ENCODE peak calls at places on chromosome 19, in seven cellular contexts. Q, G, J, W, F, Y and E are unnamed samples.

GRCh38 chr19:4933528-4933927 is 24.2 kb downstream of the UHRF1 start:
- DNase-seq in Q (no peak), G (no peak), J (no peak), W (no peak), F (no peak), Y (no peak), E (peak; percentile 37)

GRCh38 chr19:12194827-12195500 is 32.1 kb downstream of the ZNF136 start:
- DNase-seq in Q (no peak), G (no peak), J (no peak), W (no peak), F (peak; percentile 72), Y (peak; percentile 6), E (peak; percentile 58)

GRCh38 chr19:5762608-5763217 is 21.8 kb downstream of the PRR22 start:
- DNase-seq in Q (no peak), G (no peak), J (no peak), W (no peak), F (no peak), Y (no peak), E (no peak)

GRCh38 chr19:55479045-55479444 is 2.6 kb downstream of the ZNF628 start:
- DNase-seq in Q (no peak), G (no peak), J (peak; percentile 27), W (no peak), F (no peak), Y (no peak), E (no peak)

GRCh38 chr19:13094285-13094595 is 8.4 kb downstream of the LYL1 start:
- DNase-seq in Q (no peak), G (no peak), J (no peak), W (no peak), F (no peak), Y (no peak), E (no peak)

GRCh38 chr19:47381653-47382279 is 32.7 kb downstream of the DHX34 start:
- DNase-seq in Q (peak; percentile 60), G (no peak), J (no peak), W (no peak), F (no peak), Y (no peak), E (no peak)

GRCh38 chr19:27894906-27895754 is 1317.8 kb downstream of the UQCRFS1 start:
- DNase-seq in Q (no peak), G (no peak), J (no peak), W (no peak), F (no peak), Y (no peak), E (no peak)

GRCh38 chr19:6519289-6519688 is 11.5 kb upstream of the TNFSF9 start:
- DNase-seq in Q (no peak), G (no peak), J (no peak), W (no peak), F (peak; percentile 92), Y (peak; percentile 44), E (peak; percentile 71)

GRCh38 chr19:56316728-56317127 is 2.1 kb upstream of the ZSCAN5A start:
- DNase-seq in Q (no peak), G (no peak), J (no peak), W (no peak), F (no peak), Y (no peak), E (no peak)

GRCh38 chr19:34298891-34299510 is 44.6 kb downstream of the GARRE1 start:
- DNase-seq in Q (no peak), G (no peak), J (no peak), W (no peak), F (no peak), Y (no peak), E (no peak)

GRCh38 chr19:46898731-46899130 is 37.9 kb downstream of the ARHGAP35 start:
- DNase-seq in Q (no peak), G (no peak), J (no peak), W (no peak), F (peak; percentile 51), Y (no peak), E (peak; percentile 91)

GRCh38 chr19:41646589-41647204 is 19.8 kb upstream of the CEACAM4 start:
- DNase-seq in Q (peak; percentile 33), G (no peak), J (peak; percentile 60), W (no peak), F (peak; percentile 41), Y (no peak), E (no peak)

GRCh38 chr19:52640916-52641315 is 2.8 kb upstream of the ZNF83 start:
- DNase-seq in Q (no peak), G (peak; percentile 82), J (peak; percentile 72), W (peak; percentile 31), F (peak; percentile 71), Y (peak; percentile 6), E (no peak)

GRCh38 chr19:24054044-24054935 is 32.7 kb upstream of the ZNF254 start:
- DNase-seq in Q (no peak), G (no peak), J (no peak), W (no peak), F (peak; percentile 94), Y (no peak), E (peak; percentile 88)

GRCh38 chr19:1394252-1395193 is 6.8 kb downstream of the GAMT start:
- DNase-seq in Q (no peak), G (peak; percentile 40), J (peak; percentile 59), W (no peak), F (no peak), Y (no peak), E (no peak)

GRCh38 chr19:35657904-35658700 is 8.2 kb upstream of the UPK1A start:
- DNase-seq in Q (no peak), G (no peak), J (peak; percentile 19), W (no peak), F (peak; percentile 15), Y (no peak), E (no peak)

GRCh38 chr19:32203161-32203560 is 142.2 kb upstream of the ZNF507 start:
- DNase-seq in Q (no peak), G (no peak), J (no peak), W (no peak), F (no peak), Y (no peak), E (no peak)

GRCh38 chr19:3284759-3285646 is 60.5 kb downstream of the CELF5 start:
- DNase-seq in Q (peak; percentile 73), G (peak; percentile 99), J (peak; percentile 89), W (peak; percentile 97), F (peak; percentile 64), Y (peak; percentile 22), E (peak; percentile 1)

GRCh38 chr19:9308091-9308490 is 1.5 kb downstream of the ZNF699 start:
- DNase-seq in Q (no peak), G (no peak), J (no peak), W (no peak), F (peak; percentile 11), Y (no peak), E (peak; percentile 11)

GRCh38 chr19:17406039-17406886 is 833 bp upstream of the BST2 start:
- DNase-seq in Q (no peak), G (peak; percentile 49), J (peak; percentile 48), W (no peak), F (no peak), Y (peak; percentile 41), E (peak; percentile 59)

GRCh38 chr19:17125052-17125727 is 49.6 kb downstream of the MYO9B start:
- DNase-seq in Q (peak; percentile 65), G (no peak), J (no peak), W (no peak), F (peak; percentile 17), Y (no peak), E (peak; percentile 37)

GRCh38 chr19:49954092-49954825 is 6.7 kb downstream of the SIGLEC11 start:
- DNase-seq in Q (no peak), G (no peak), J (no peak), W (no peak), F (peak; percentile 27), Y (no peak), E (no peak)

GRCh38 chr19:41853344-41853743 is 6.7 kb upstream of the RPS19 start:
- DNase-seq in Q (no peak), G (no peak), J (no peak), W (no peak), F (no peak), Y (no peak), E (no peak)

GRCh38 chr19:13381827-13382632 is 124.2 kb downstream of the CACNA1A start:
- DNase-seq in Q (no peak), G (no peak), J (peak; percentile 50), W (no peak), F (no peak), Y (no peak), E (no peak)

GRCh38 chr19:58563034-58563573 is 4.7 kb upstream of the UBE2M start:
- DNase-seq in Q (peak; percentile 40), G (peak; percentile 51), J (no peak), W (no peak), F (peak; percentile 33), Y (no peak), E (no peak)

DNA sequence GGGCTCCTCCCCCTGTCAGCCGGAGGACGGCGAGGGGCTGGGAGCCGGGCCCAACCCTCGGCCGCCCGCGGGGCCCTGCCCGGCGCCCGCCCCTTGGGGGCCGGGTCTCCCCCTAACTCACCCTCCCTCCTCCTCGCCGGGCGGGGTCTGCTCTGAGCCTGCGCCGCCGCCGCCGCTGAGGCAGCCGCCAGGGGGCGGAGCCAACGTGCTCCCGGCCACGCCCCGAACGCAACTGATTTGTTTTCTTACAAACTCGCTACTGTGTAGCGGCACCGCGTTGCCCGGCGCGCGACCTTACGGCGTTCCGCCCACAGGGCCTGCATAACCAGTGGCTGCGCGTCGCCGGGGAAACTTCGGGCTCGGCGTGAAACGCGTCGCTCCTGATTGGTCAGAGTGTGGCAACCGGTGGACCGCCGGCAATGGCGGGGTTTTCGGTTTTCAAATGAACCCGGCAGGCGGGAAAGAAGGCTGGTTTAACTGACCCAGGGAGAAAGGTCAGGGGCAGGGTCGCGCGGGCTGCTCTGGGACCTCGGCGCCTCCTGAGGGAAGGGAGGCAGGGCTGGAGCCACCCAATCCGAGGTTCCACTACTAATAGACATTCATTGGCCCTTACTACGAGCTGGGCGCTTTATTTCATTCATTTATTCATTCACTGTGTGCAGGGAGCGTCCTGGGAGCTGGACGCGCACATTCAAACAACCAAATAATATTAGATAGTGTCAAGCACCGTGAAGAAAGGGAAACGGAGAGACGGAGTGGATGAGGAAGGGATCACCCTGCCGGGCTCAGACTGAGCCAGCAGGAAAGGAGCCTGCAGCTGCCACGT is at the start of gene CDKN2D:
- DNase-seq in Q (peak; percentile 100), G (peak; percentile 100), J (peak; percentile 90), W (peak; percentile 100), F (peak; percentile 100), Y (peak; percentile 100), E (peak; percentile 97)
- H2AFZ ChIP-seq in Q (peak within 1 kb of the TSS; percentile 61), G (no peak within 1 kb of the TSS), J (peak within 1 kb of the TSS; percentile 89), W (peak within 1 kb of the TSS; percentile 79), F (peak within 1 kb of the TSS; percentile 77), Y (peak within 1 kb of the TSS; percentile 91), E (peak within 1 kb of the TSS; percentile 87)

DNA sequence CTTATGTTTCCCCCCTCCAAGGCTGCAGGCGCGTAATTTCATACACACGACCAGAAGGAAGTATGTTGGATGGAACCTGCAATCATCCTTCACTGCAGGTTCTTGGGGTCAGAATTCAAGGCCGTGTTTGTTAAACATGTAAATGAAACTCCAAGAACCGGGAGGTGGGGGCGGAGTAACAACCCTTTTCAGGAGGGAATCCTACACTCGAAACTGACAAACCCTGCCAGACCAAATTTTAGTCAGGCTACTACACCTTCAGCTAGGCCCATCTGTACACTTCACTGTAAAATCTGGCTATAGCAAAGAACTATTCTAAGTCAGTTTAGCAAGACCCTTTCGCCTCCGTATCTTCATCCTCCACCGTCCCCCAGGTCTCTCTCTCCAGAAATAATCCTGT is 1.2 kb downstream of the ZNF607 start:
- DNase-seq in Q (peak; percentile 10), G (no peak), J (no peak), W (peak; percentile 29), F (no peak), Y (no peak), E (no peak)
- H2AFZ ChIP-seq in Q (no peak overlapping the region), G (no peak overlapping the region), J (no peak overlapping the region), W (no peak overlapping the region), F (peak overlapping the region; percentile 99), Y (no peak overlapping the region), E (peak overlapping the region; percentile 94)

GRCh38 chr19:14435320-14436050 is 2.4 kb downstream of the PKN1 start:
- DNase-seq in Q (no peak), G (no peak), J (no peak), W (no peak), F (no peak), Y (no peak), E (no peak)
- H2AFZ ChIP-seq in Q (no peak overlapping the region), G (no peak overlapping the region), J (no peak overlapping the region), W (no peak overlapping the region), F (peak overlapping the region; percentile 73), Y (peak overlapping the region; percentile 12), E (peak overlapping the region; percentile 45)

GRCh38 chr19:18608102-18608804 is 1.7 kb upstream of the CRLF1 start:
- DNase-seq in Q (no peak), G (no peak), J (no peak), W (no peak), F (no peak), Y (no peak), E (no peak)
- H2AFZ ChIP-seq in Q (no peak overlapping the region), G (no peak overlapping the region), J (no peak overlapping the region), W (no peak overlapping the region), F (no peak overlapping the region), Y (no peak overlapping the region), E (no peak overlapping the region)